ENCODE peak calls at places on chromosome 10, in six cellular contexts. V is mucosa of descending colon; H is activated CD4-positive, alpha-beta T cell treated with anti-CD3 and anti-CD28 coated beads, Interleukin-2, amount 10 ng/mL, durations not matched to agents 7 days and 5 days; A is OCI-M1; K is nephron progenitor cell; Y is astrocyte of the cerebellum. J is an unnamed sample.

GRCh38 chr10:46239999-46240683 is 46.7 kb upstream of the ANTXRL start:
- DNase-seq in V (no peak), H (no peak), A (no peak), K (no peak), Y (no peak), J (no peak)

GRCh38 chr10:92240289-92241157 is 50.4 kb downstream of the CPEB3 start:
- DNase-seq in V (peak; percentile 88), H (peak; percentile 48), A (peak; percentile 92), K (peak; percentile 23), Y (peak; percentile 42), J (no peak)

GRCh38 chr10:84075226-84076046 is 63.9 kb upstream of the GHITM start:
- DNase-seq in V (no peak), H (no peak), A (no peak), K (no peak), Y (no peak), J (no peak)

GRCh38 chr10:87925570-87925969 is 62.1 kb downstream of the PTEN start:
- DNase-seq in V (no peak), H (no peak), A (peak; percentile 29), K (no peak), Y (peak; percentile 44), J (no peak)

GRCh38 chr10:115937756-115938032 is 335.3 kb downstream of the GFRA1 start:
- DNase-seq in V (peak; percentile 16), H (no peak), A (no peak), K (no peak), Y (no peak), J (no peak)

GRCh38 chr10:77374189-77374656 is 263.4 kb downstream of the KCNMA1 start:
- DNase-seq in V (no peak), H (no peak), A (no peak), K (no peak), Y (no peak), J (no peak)

GRCh38 chr10:62900829-62901571 is 84.8 kb upstream of the EGR2 start:
- DNase-seq in V (no peak), H (no peak), A (no peak), K (no peak), Y (no peak), J (no peak)

GRCh38 chr10:6625428-6625827 is 45.4 kb upstream of the PRKCQ start:
- DNase-seq in V (no peak), H (no peak), A (no peak), K (no peak), Y (no peak), J (no peak)

GRCh38 chr10:17354781-17355180 is 99.6 kb downstream of the ST8SIA6 start:
- DNase-seq in V (no peak), H (no peak), A (no peak), K (no peak), Y (peak; percentile 13), J (no peak)

GRCh38 chr10:12720217-12720981 is 281.1 kb downstream of the CCDC3 start:
- DNase-seq in V (peak; percentile 98), H (no peak), A (peak; percentile 33), K (no peak), Y (peak; percentile 75), J (peak; percentile 74)

GRCh38 chr10:120436431-120437142 is 20.4 kb upstream of the PLPP4 start:
- DNase-seq in V (no peak), H (no peak), A (no peak), K (no peak), Y (no peak), J (no peak)

GRCh38 chr10:134743-135600 is at the start of gene ZMYND11:
- DNase-seq in V (peak; percentile 58), H (peak; percentile 65), A (peak; percentile 56), K (peak; percentile 75), Y (no peak), J (no peak)

GRCh38 chr10:95964786-95965185 is 57.0 kb downstream of the CC2D2B start:
- DNase-seq in V (no peak), H (no peak), A (no peak), K (no peak), Y (no peak), J (no peak)

GRCh38 chr10:71138126-71138860 is 74.1 kb upstream of the UNC5B start:
- DNase-seq in V (no peak), H (no peak), A (no peak), K (no peak), Y (no peak), J (no peak)

GRCh38 chr10:17453377-17454091 is 861 bp downstream of the ST8SIA6 start:
- DNase-seq in V (peak; percentile 69), H (peak; percentile 18), A (peak; percentile 76), K (peak; percentile 75), Y (no peak), J (peak; percentile 15)

GRCh38 chr10:103478671-103479070 is 369 bp downstream of the CALHM3 start:
- DNase-seq in V (no peak), H (no peak), A (no peak), K (no peak), Y (no peak), J (no peak)

GRCh38 chr10:62335326-62335725 is 38.8 kb upstream of the ZNF365 start:
- DNase-seq in V (no peak), H (no peak), A (no peak), K (no peak), Y (no peak), J (no peak)

GRCh38 chr10:98295907-98296306 is 27.9 kb upstream of the LOXL4 start:
- DNase-seq in V (no peak), H (no peak), A (peak; percentile 22), K (peak; percentile 30), Y (no peak), J (no peak)

GRCh38 chr10:126157127-126157526 is 231.2 kb downstream of the ADAM12 start:
- DNase-seq in V (no peak), H (no peak), A (no peak), K (no peak), Y (no peak), J (no peak)

GRCh38 chr10:87660484-87661133 is 931 bp downstream of the PAPSS2 start:
- DNase-seq in V (peak; percentile 57), H (no peak), A (peak; percentile 94), K (no peak), Y (no peak), J (no peak)

GRCh38 chr10:71009031-71009605 is 120.8 kb upstream of the PCBD1 start:
- DNase-seq in V (no peak), H (no peak), A (no peak), K (peak; percentile 69), Y (no peak), J (no peak)

GRCh38 chr10:34905200-34905927 is 90.3 kb upstream of the PARD3 start:
- DNase-seq in V (no peak), H (no peak), A (no peak), K (peak; percentile 57), Y (no peak), J (no peak)

GRCh38 chr10:116637830-116638229 is 17.1 kb downstream of the PNLIPRP2 start:
- DNase-seq in V (no peak), H (no peak), A (no peak), K (no peak), Y (no peak), J (no peak)

GRCh38 chr10:19416164-19416563 is 367.6 kb downstream of the MALRD1 start:
- DNase-seq in V (no peak), H (no peak), A (no peak), K (no peak), Y (no peak), J (no peak)

GRCh38 chr10:132247943-132248342 is 59.8 kb downstream of the STK32C start:
- DNase-seq in V (no peak), H (no peak), A (no peak), K (no peak), Y (no peak), J (no peak)

GRCh38 chr10:125205431-125205830 is 45.1 kb upstream of the CTBP2 start:
- DNase-seq in V (no peak), H (no peak), A (no peak), K (no peak), Y (no peak), J (no peak)

GRCh38 chr10:7659560-7659959 is 7.2 kb downstream of the ITIH5 start:
- DNase-seq in V (no peak), H (no peak), A (no peak), K (no peak), Y (no peak), J (peak; percentile 3)

J was measured in HS-27A.